ENCODE peak calls at places on chromosomes 12 and 14, in eight cellular contexts. N is AG09309, L is GM20000, F is stomach, Z is WTC11, Q is pancreas, X is right atrium auricular region, T is cardiac muscle cell. P is an unnamed sample.

GRCh38 chr12:39368891-39369290 is 74.0 kb downstream of the KIF21A start:
- DNase-seq in F (no peak), L (no peak), Z (no peak), T (no peak), X (no peak), Q (no peak), N (no peak), P (no peak)

GRCh38 chr12:50400638-50401382 is at the start of gene LARP4:
- DNase-seq in T (peak; percentile 97), N (peak; percentile 51), F (peak; percentile 90), X (peak; percentile 95), Q (peak; percentile 90), Z (peak; percentile 94), L (peak; percentile 90), P (peak; percentile 93)

GRCh38 chr14:75141967-75142366 is 15.1 kb upstream of the NEK9 start:
- DNase-seq in X (no peak), F (no peak), Q (no peak), N (no peak), T (peak; percentile 70), L (no peak), Z (no peak), P (peak; percentile 33)

GRCh38 chr12:4164591-4165558 is 108.7 kb upstream of the CCND2 start:
- DNase-seq in Q (peak; percentile 61), F (peak; percentile 34), X (no peak), N (no peak), T (peak; percentile 74), L (peak; percentile 73), Z (peak; percentile 77), P (peak; percentile 81)

GRCh38 chr12:6927379-6927991 is at the start of gene ATN1:
- DNase-seq in L (peak; percentile 85), Q (peak; percentile 83), T (peak; percentile 92), N (no peak), X (peak; percentile 73), Z (peak; percentile 86), F (peak; percentile 68), P (peak; percentile 55)

GRCh38 chr12:112514926-112515642 is 96.3 kb downstream of the PTPN11 start:
- DNase-seq in Z (no peak), T (peak; percentile 4), N (no peak), Q (no peak), L (no peak), X (no peak), F (no peak), P (peak; percentile 20)

GRCh38 chr14:65637780-65638179 is 225.2 kb downstream of the FUT8 start:
- DNase-seq in X (no peak), L (peak; percentile 77), N (no peak), Q (no peak), Z (no peak), F (no peak), T (peak; percentile 5), P (peak; percentile 87)

GRCh38 chr14:91246051-91246852 is 1.7 kb upstream of the GPR68 start:
- DNase-seq in F (no peak), T (no peak), Z (no peak), Q (no peak), N (no peak), L (no peak), X (no peak), P (peak; percentile 89)

GRCh38 chr12:28938056-28938455 is 211.0 kb upstream of the FAR2 start:
- DNase-seq in Q (no peak), T (no peak), L (no peak), X (no peak), F (no peak), Z (no peak), N (no peak), P (no peak)

GRCh38 chr12:117836999-117837736 is 131.6 kb downstream of the KSR2 start:
- DNase-seq in L (peak; percentile 71), T (peak; percentile 73), X (peak; percentile 82), Z (peak; percentile 92), N (peak; percentile 43), F (peak; percentile 79), Q (peak; percentile 95), P (peak; percentile 88)

GRCh38 chr14:78633747-78634146 is 463.6 kb downstream of the NRXN3 start:
- DNase-seq in T (no peak), Z (peak; percentile 22), N (no peak), F (no peak), Q (no peak), X (no peak), L (no peak), P (no peak)

GRCh38 chr14:103858063-103858820 is 10.9 kb upstream of the PPP1R13B start:
- DNase-seq in Q (peak; percentile 53), Z (no peak), L (no peak), T (no peak), X (no peak), F (no peak), N (no peak), P (no peak)

GRCh38 chr12:48795550-48796455 is 6.9 kb upstream of the ADCY6 start:
- DNase-seq in F (peak; percentile 84), Q (peak; percentile 79), L (peak; percentile 84), Z (peak; percentile 87), N (no peak), T (peak; percentile 87), X (peak; percentile 89), P (peak; percentile 73)

GRCh38 chr14:44700694-44701093 is 193.6 kb upstream of the FSCB start:
- DNase-seq in Q (no peak), X (no peak), L (no peak), Z (no peak), N (no peak), T (no peak), F (no peak), P (no peak)

GRCh38 chr12:11559941-11560340 is 89.5 kb upstream of the ETV6 start:
- DNase-seq in X (no peak), Q (no peak), Z (no peak), T (no peak), L (no peak), F (no peak), N (no peak), P (no peak)

GRCh38 chr14:81062816-81063215 is 107.4 kb downstream of the TSHR start:
- DNase-seq in X (no peak), T (no peak), N (no peak), Z (peak; percentile 30), F (no peak), Q (no peak), L (no peak), P (peak; percentile 54)

DNA sequence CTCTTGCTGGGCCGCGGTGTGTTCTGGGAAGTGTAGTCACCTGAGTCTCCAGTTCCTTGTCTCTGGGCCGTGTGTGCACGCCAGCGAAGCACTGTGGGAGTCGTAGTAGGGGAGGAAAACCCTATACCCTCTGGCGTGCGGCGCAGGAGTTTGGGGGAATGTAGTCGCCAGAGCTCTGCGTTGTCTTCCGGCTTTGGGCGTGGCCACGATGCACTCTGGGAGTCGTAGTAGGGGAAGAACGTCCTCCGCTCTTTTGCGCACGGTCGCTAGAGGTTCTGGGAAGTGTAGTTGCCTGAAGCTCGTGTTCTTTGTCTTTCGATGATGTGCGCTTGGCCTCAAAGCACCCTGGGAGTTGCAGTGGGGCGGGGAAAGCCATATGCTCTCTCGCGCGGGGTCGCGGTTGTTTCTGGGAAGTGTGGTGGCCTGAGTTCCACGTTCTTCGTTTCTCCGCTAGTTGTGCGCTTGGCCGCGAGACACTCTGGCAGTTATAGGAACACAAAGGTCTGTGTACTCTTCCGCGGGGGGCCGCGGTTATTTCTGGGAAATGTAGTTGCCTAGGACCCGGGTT is 588 bp upstream of the ZNF140 start:
- DNase-seq in N (peak; percentile 98), T (peak; percentile 100), Z (peak; percentile 98), F (peak; percentile 97), L (peak; percentile 84), Q (peak; percentile 91), X (peak; percentile 98), P (peak; percentile 98)
- TF ChIP-seq CTCF in N (peak; percentile 17), T (peak; percentile 13), Z (no peak), F (no peak), L (no peak), Q (no peak), X (no peak), P (no peak)

GRCh38 chr12:96985515-96986362 is 78.7 kb downstream of the NEDD1 start:
- DNase-seq in X (no peak), F (peak; percentile 35), Z (peak; percentile 63), Q (peak; percentile 82), L (peak; percentile 79), N (no peak), T (peak; percentile 17), P (peak; percentile 38)
- TF ChIP-seq CTCF in X (peak; percentile 89), F (peak; percentile 81), Z (peak; percentile 93), Q (peak; percentile 94), L (peak; percentile 99), N (peak; percentile 44), T (peak; percentile 72), P (peak; percentile 95)

DNA sequence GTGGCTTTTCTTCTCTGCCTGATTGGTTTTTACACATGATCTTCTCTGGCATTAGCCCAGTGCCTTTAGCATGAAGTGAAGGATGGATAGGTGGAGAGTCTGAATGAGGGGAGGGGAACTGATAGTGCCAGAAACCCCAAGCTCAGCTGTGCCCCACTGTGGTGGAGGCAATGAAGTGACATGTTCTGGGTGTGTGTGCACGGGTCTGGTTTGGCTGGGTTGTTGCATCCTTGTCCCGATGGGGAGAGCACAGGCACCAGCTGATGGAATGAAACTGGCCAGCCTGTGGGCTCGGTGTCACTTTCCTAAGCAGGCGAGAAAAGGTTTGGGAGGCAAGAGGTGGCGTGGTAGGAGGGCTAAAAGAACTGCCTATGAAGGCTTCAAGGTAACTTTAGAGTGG is 65.3 kb downstream of the CACNA1C start:
- DNase-seq in Z (peak; percentile 30), F (no peak), Q (no peak), X (no peak), L (no peak), N (no peak), T (no peak), P (no peak)
- TF ChIP-seq CTCF in Z (no peak), F (no peak), Q (no peak), X (no peak), L (no peak), N (no peak), T (no peak), P (no peak)

GRCh38 chr14:100665518-100666032 is 61.1 kb upstream of the DLK1 start:
- DNase-seq in Z (no peak), F (no peak), L (no peak), N (no peak), X (no peak), Q (peak; percentile 72), T (no peak), P (no peak)

GRCh38 chr14:100664234-100664633 is 62.5 kb upstream of the DLK1 start:
- DNase-seq in L (no peak), T (no peak), Q (no peak), N (no peak), X (no peak), F (no peak), Z (no peak), P (no peak)

GRCh38 chr14:100662850-100663527 is 63.7 kb upstream of the DLK1 start:
- DNase-seq in L (peak; percentile 82), X (peak; percentile 75), F (peak; percentile 71), Q (peak; percentile 87), N (no peak), T (peak; percentile 71), Z (peak; percentile 76), P (peak; percentile 75)

GRCh38 chr14:100664841-100665425 is 61.8 kb upstream of the DLK1 start:
- DNase-seq in X (no peak), N (peak; percentile 68), L (no peak), T (peak; percentile 67), Z (no peak), Q (no peak), F (no peak), P (no peak)

GRCh38 chr14:100663528-100664052 is 63.1 kb upstream of the DLK1 start:
- DNase-seq in Q (no peak), F (no peak), N (no peak), L (no peak), T (no peak), X (no peak), Z (no peak), P (no peak)
- TF ChIP-seq CTCF in Q (no peak), F (no peak), N (no peak), L (no peak), T (no peak), X (no peak), Z (no peak), P (peak; percentile 48)

GRCh38 chr12:2229661-2230539 is 177.1 kb downstream of the CACNA1C start:
- DNase-seq in L (no peak), X (no peak), N (no peak), T (no peak), F (no peak), Z (peak; percentile 63), Q (no peak), P (peak; percentile 12)
- TF ChIP-seq CTCF in L (no peak), X (no peak), N (no peak), T (peak; percentile 27), F (no peak), Z (no peak), Q (no peak), P (no peak)

P was measured in activated CD8-positive, alpha-beta T cell treated with anti-CD3 and anti-CD28 coated beads for 36 hours.